ENCODE peak calls at places on chromosomes 13 and 19, in six cellular contexts. One of them, this sample, is unnamed.

GRCh38 chr19:51784922-51785690 is 9.9 kb upstream of the FPR3 start:
- DNase-seq in IMR-90: no peak
- DNase-seq in left lung: no peak
- DNase-seq in GDM1: no peak
- DNase-seq in GM23248: peak; percentile 90
- DNase-seq in SW 1271: peak; percentile 5
- DNase-seq in this sample: no peak

GRCh38 chr19:31352296-31352781 is 3.1 kb upstream of the TSHZ3 start:
- DNase-seq in IMR-90: no peak
- DNase-seq in left lung: no peak
- DNase-seq in GDM1: no peak
- DNase-seq in GM23248: no peak
- DNase-seq in SW 1271: no peak
- DNase-seq in this sample: no peak

GRCh38 chr19:40348961-40349507 is 539 bp downstream of the PLD3 start:
- DNase-seq in IMR-90: peak; percentile 52
- DNase-seq in left lung: no peak
- DNase-seq in GDM1: no peak
- DNase-seq in GM23248: peak; percentile 89
- DNase-seq in SW 1271: peak; percentile 51
- DNase-seq in this sample: peak; percentile 54

GRCh38 chr13:76980075-76980718 is 11.7 kb upstream of the CLN5 start:
- DNase-seq in IMR-90: peak; percentile 24
- DNase-seq in left lung: peak; percentile 99
- DNase-seq in GDM1: peak; percentile 70
- DNase-seq in GM23248: peak; percentile 78
- DNase-seq in SW 1271: peak; percentile 31
- DNase-seq in this sample: peak; percentile 46

GRCh38 chr19:30046522-30046921 is 104.5 kb downstream of the URI1 start:
- DNase-seq in IMR-90: peak; percentile 1
- DNase-seq in left lung: no peak
- DNase-seq in GDM1: peak; percentile 42
- DNase-seq in GM23248: peak; percentile 29
- DNase-seq in SW 1271: peak; percentile 22
- DNase-seq in this sample: peak; percentile 72

GRCh38 chr19:1275976-1276619 is 768 bp downstream of the FAM174C start:
- DNase-seq in IMR-90: no peak
- DNase-seq in left lung: no peak
- DNase-seq in GDM1: no peak
- DNase-seq in GM23248: no peak
- DNase-seq in SW 1271: no peak
- DNase-seq in this sample: no peak

GRCh38 chr13:39712626-39713025 is 57.2 kb downstream of the COG6 start:
- DNase-seq in IMR-90: no peak
- DNase-seq in left lung: no peak
- DNase-seq in GDM1: no peak
- DNase-seq in GM23248: no peak
- DNase-seq in SW 1271: no peak
- DNase-seq in this sample: no peak

GRCh38 chr19:35141627-35142401 is 1.2 kb upstream of the FXYD7 start:
- DNase-seq in IMR-90: no peak
- DNase-seq in left lung: no peak
- DNase-seq in GDM1: no peak
- DNase-seq in GM23248: no peak
- DNase-seq in SW 1271: no peak
- DNase-seq in this sample: no peak

GRCh38 chr13:111007209-111007608 is 92.3 kb upstream of the ANKRD10 start:
- DNase-seq in IMR-90: no peak
- DNase-seq in left lung: no peak
- DNase-seq in GDM1: no peak
- DNase-seq in GM23248: no peak
- DNase-seq in SW 1271: no peak
- DNase-seq in this sample: no peak

GRCh38 chr13:32734511-32734910 is 148.3 kb downstream of the PDS5B start:
- DNase-seq in IMR-90: peak; percentile 88
- DNase-seq in left lung: no peak
- DNase-seq in GDM1: no peak
- DNase-seq in GM23248: peak; percentile 82
- DNase-seq in SW 1271: peak; percentile 20
- DNase-seq in this sample: peak; percentile 62

GRCh38 chr13:20106751-20107150 is 54.1 kb downstream of the GJA3 start:
- DNase-seq in IMR-90: no peak
- DNase-seq in left lung: no peak
- DNase-seq in GDM1: no peak
- DNase-seq in GM23248: no peak
- DNase-seq in SW 1271: no peak
- DNase-seq in this sample: no peak

GRCh38 chr19:4774136-4774535 is 17.4 kb upstream of the FEM1A start:
- DNase-seq in IMR-90: no peak
- DNase-seq in left lung: no peak
- DNase-seq in GDM1: no peak
- DNase-seq in GM23248: no peak
- DNase-seq in SW 1271: no peak
- DNase-seq in this sample: no peak

GRCh38 chr19:15248106-15248505 is 15.9 kb upstream of the EPHX3 start:
- DNase-seq in IMR-90: peak; percentile 36
- DNase-seq in left lung: no peak
- DNase-seq in GDM1: no peak
- DNase-seq in GM23248: no peak
- DNase-seq in SW 1271: no peak
- DNase-seq in this sample: peak; percentile 16

GRCh38 chr13:76035711-76036110 is 399.6 kb downstream of the LMO7 start:
- DNase-seq in IMR-90: peak; percentile 74
- DNase-seq in left lung: no peak
- DNase-seq in GDM1: no peak
- DNase-seq in GM23248: no peak
- DNase-seq in SW 1271: no peak
- DNase-seq in this sample: peak; percentile 14

GRCh38 chr13:49082653-49083536 is 107.2 kb downstream of the FNDC3A start:
- DNase-seq in IMR-90: peak; percentile 96
- DNase-seq in left lung: no peak
- DNase-seq in GDM1: no peak
- DNase-seq in GM23248: peak; percentile 89
- DNase-seq in SW 1271: no peak
- DNase-seq in this sample: peak; percentile 45

GRCh38 chr19:55091126-55091910 is 15.6 kb downstream of the EPS8L1 start:
- DNase-seq in IMR-90: no peak
- DNase-seq in left lung: no peak
- DNase-seq in GDM1: no peak
- DNase-seq in GM23248: no peak
- DNase-seq in SW 1271: no peak
- DNase-seq in this sample: no peak

GRCh38 chr13:23921451-23921888 is 24.2 kb upstream of the C1QTNF9B start:
- DNase-seq in IMR-90: peak; percentile 66
- DNase-seq in left lung: no peak
- DNase-seq in GDM1: no peak
- DNase-seq in GM23248: peak; percentile 77
- DNase-seq in SW 1271: peak; percentile 35
- DNase-seq in this sample: peak; percentile 53

GRCh38 chr19:33214621-33215020 is 11.0 kb downstream of the SLC7A10 start:
- DNase-seq in IMR-90: peak; percentile 35
- DNase-seq in left lung: peak; percentile 0
- DNase-seq in GDM1: peak; percentile 29
- DNase-seq in GM23248: peak; percentile 53
- DNase-seq in SW 1271: no peak
- DNase-seq in this sample: peak; percentile 20

GRCh38 chr13:98300956-98301641 is 124.0 kb upstream of the RNF113B start:
- DNase-seq in IMR-90: peak; percentile 82
- DNase-seq in left lung: no peak
- DNase-seq in GDM1: no peak
- DNase-seq in GM23248: peak; percentile 67
- DNase-seq in SW 1271: no peak
- DNase-seq in this sample: peak; percentile 75

GRCh38 chr19:47380559-47380958 is 31.4 kb downstream of the DHX34 start:
- DNase-seq in IMR-90: no peak
- DNase-seq in left lung: no peak
- DNase-seq in GDM1: no peak
- DNase-seq in GM23248: no peak
- DNase-seq in SW 1271: no peak
- DNase-seq in this sample: no peak

GRCh38 chr13:39251340-39251739 is 213.1 kb downstream of the NHLRC3 start:
- DNase-seq in IMR-90: no peak
- DNase-seq in left lung: no peak
- DNase-seq in GDM1: no peak
- DNase-seq in GM23248: no peak
- DNase-seq in SW 1271: no peak
- DNase-seq in this sample: no peak

GRCh38 chr13:20561731-20562130 is 5.2 kb upstream of the IFT88 start:
- DNase-seq in IMR-90: no peak
- DNase-seq in left lung: no peak
- DNase-seq in GDM1: no peak
- DNase-seq in GM23248: no peak
- DNase-seq in SW 1271: no peak
- DNase-seq in this sample: no peak

GRCh38 chr13:49585220-49586157 is at the start of gene RCBTB1:
- DNase-seq in IMR-90: peak; percentile 45
- DNase-seq in left lung: peak; percentile 91
- DNase-seq in GDM1: peak; percentile 74
- DNase-seq in GM23248: peak; percentile 87
- DNase-seq in SW 1271: peak; percentile 54
- DNase-seq in this sample: peak; percentile 53

GRCh38 chr19:39448271-39448670 is 2.9 kb downstream of the SUPT5H start:
- DNase-seq in IMR-90: peak; percentile 51
- DNase-seq in left lung: no peak
- DNase-seq in GDM1: no peak
- DNase-seq in GM23248: peak; percentile 67
- DNase-seq in SW 1271: peak; percentile 41
- DNase-seq in this sample: no peak

GRCh38 chr19:467554-467953 is 6.7 kb upstream of the SHC2 start:
- DNase-seq in IMR-90: no peak
- DNase-seq in left lung: peak; percentile 68
- DNase-seq in GDM1: no peak
- DNase-seq in GM23248: no peak
- DNase-seq in SW 1271: no peak
- DNase-seq in this sample: no peak

GRCh38 chr19:10797541-10798256 is 38.3 kb downstream of the TMED1 start:
- DNase-seq in IMR-90: no peak
- DNase-seq in left lung: no peak
- DNase-seq in GDM1: no peak
- DNase-seq in GM23248: no peak
- DNase-seq in SW 1271: no peak
- DNase-seq in this sample: no peak

GRCh38 chr13:19069684-19070397 is 111.8 kb downstream of the TUBA3C start:
- DNase-seq in IMR-90: no peak
- DNase-seq in left lung: no peak
- DNase-seq in GDM1: no peak
- DNase-seq in GM23248: no peak
- DNase-seq in SW 1271: no peak
- DNase-seq in this sample: no peak

GRCh38 chr13:36919206-36919832 is 719 bp downstream of the SMAD9 start:
- DNase-seq in IMR-90: peak; percentile 17
- DNase-seq in left lung: peak; percentile 77
- DNase-seq in GDM1: no peak
- DNase-seq in GM23248: peak; percentile 74
- DNase-seq in SW 1271: no peak
- DNase-seq in this sample: no peak

GRCh38 chr13:73767747-73768315 is 366.4 kb downstream of the KLF12 start:
- DNase-seq in IMR-90: no peak
- DNase-seq in left lung: no peak
- DNase-seq in GDM1: no peak
- DNase-seq in GM23248: no peak
- DNase-seq in SW 1271: no peak
- DNase-seq in this sample: no peak

GRCh38 chr13:89066868-89067466 is 1395.8 kb downstream of the SLITRK5 start:
- DNase-seq in IMR-90: peak; percentile 0
- DNase-seq in left lung: no peak
- DNase-seq in GDM1: peak; percentile 48
- DNase-seq in GM23248: peak; percentile 46
- DNase-seq in SW 1271: peak; percentile 30
- DNase-seq in this sample: peak; percentile 71

GRCh38 chr19:3302755-3303154 is 63.6 kb upstream of the NFIC start:
- DNase-seq in IMR-90: no peak
- DNase-seq in left lung: no peak
- DNase-seq in GDM1: no peak
- DNase-seq in GM23248: no peak
- DNase-seq in SW 1271: no peak
- DNase-seq in this sample: no peak

GRCh38 chr13:113653264-113654174 is 4.5 kb downstream of the ATP4B start:
- DNase-seq in IMR-90: no peak
- DNase-seq in left lung: peak; percentile 59
- DNase-seq in GDM1: no peak
- DNase-seq in GM23248: no peak
- DNase-seq in SW 1271: no peak
- DNase-seq in this sample: peak; percentile 9

GRCh38 chr13:110319774-110320509 is 12.9 kb downstream of the COL4A2 start:
- DNase-seq in IMR-90: peak; percentile 86
- DNase-seq in left lung: no peak
- DNase-seq in GDM1: no peak
- DNase-seq in GM23248: peak; percentile 80
- DNase-seq in SW 1271: peak; percentile 74
- DNase-seq in this sample: peak; percentile 87

GRCh38 chr13:109671919-109672318 is 114.5 kb downstream of the IRS2 start:
- DNase-seq in IMR-90: no peak
- DNase-seq in left lung: no peak
- DNase-seq in GDM1: no peak
- DNase-seq in GM23248: no peak
- DNase-seq in SW 1271: no peak
- DNase-seq in this sample: no peak

GRCh38 chr13:73722120-73722519 is 412.1 kb downstream of the KLF12 start:
- DNase-seq in IMR-90: peak; percentile 77
- DNase-seq in left lung: no peak
- DNase-seq in GDM1: no peak
- DNase-seq in GM23248: peak; percentile 52
- DNase-seq in SW 1271: peak; percentile 15
- DNase-seq in this sample: peak; percentile 61

This sample was measured in astrocyte of the spinal cord.